ENCODE peak calls at places on chromosomes 6 and 20, in eight cellular contexts. One of them, this sample, is unnamed.

GRCh38 chr6:18414102-18414501 is 27.0 kb downstream of the RNF144B start:
- DNase-seq in activated T-cell treated with anti-CD3 and anti-CD28 coated beads, Interleukin-2, amount 50 U/mL, for 48 hours: no peak
- DNase-seq in right cardiac atrium: no peak
- DNase-seq in M059J: no peak
- DNase-seq in GM13977: no peak
- DNase-seq in transverse colon: no peak
- DNase-seq in stimulated activated naive CD8-positive, alpha-beta T cell treated with anti-CD3 and anti-CD28 coated beads, Interleukin-15, Interleukin-2, amounts not matched to agents 100 U/mL and 50 U/mL, for 24 hours: no peak
- DNase-seq in globus pallidus: no peak
- DNase-seq in this sample: no peak

GRCh38 chr6:168147205-168147738 is 68.3 kb upstream of the FRMD1 start:
- DNase-seq in stimulated activated naive CD8-positive, alpha-beta T cell treated with anti-CD3 and anti-CD28 coated beads, Interleukin-15, Interleukin-2, amounts not matched to agents 100 U/mL and 50 U/mL, for 24 hours: no peak
- DNase-seq in GM13977: peak
- DNase-seq in activated T-cell treated with anti-CD3 and anti-CD28 coated beads, Interleukin-2, amount 50 U/mL, for 48 hours: no peak
- DNase-seq in M059J: no peak
- DNase-seq in globus pallidus: no peak
- DNase-seq in right cardiac atrium: no peak
- DNase-seq in transverse colon: no peak
- DNase-seq in this sample: no peak

GRCh38 chr20:38649275-38649891 is 47.8 kb downstream of the ARHGAP40 start:
- DNase-seq in globus pallidus: peak
- DNase-seq in GM13977: peak
- DNase-seq in activated T-cell treated with anti-CD3 and anti-CD28 coated beads, Interleukin-2, amount 50 U/mL, for 48 hours: no peak
- DNase-seq in M059J: peak
- DNase-seq in right cardiac atrium: no peak
- DNase-seq in transverse colon: no peak
- DNase-seq in stimulated activated naive CD8-positive, alpha-beta T cell treated with anti-CD3 and anti-CD28 coated beads, Interleukin-15, Interleukin-2, amounts not matched to agents 100 U/mL and 50 U/mL, for 24 hours: no peak
- DNase-seq in this sample: no peak

GRCh38 chr6:33453361-33454008 is 891 bp upstream of the ZBTB9 start:
- DNase-seq in GM13977: peak
- DNase-seq in transverse colon: no peak
- DNase-seq in globus pallidus: no peak
- DNase-seq in activated T-cell treated with anti-CD3 and anti-CD28 coated beads, Interleukin-2, amount 50 U/mL, for 48 hours: no peak
- DNase-seq in stimulated activated naive CD8-positive, alpha-beta T cell treated with anti-CD3 and anti-CD28 coated beads, Interleukin-15, Interleukin-2, amounts not matched to agents 100 U/mL and 50 U/mL, for 24 hours: no peak
- DNase-seq in M059J: peak
- DNase-seq in right cardiac atrium: no peak
- DNase-seq in this sample: no peak

GRCh38 chr20:23943304-23943703 is 45.3 kb downstream of the GGTLC1 start:
- DNase-seq in globus pallidus: no peak
- DNase-seq in M059J: no peak
- DNase-seq in GM13977: no peak
- DNase-seq in stimulated activated naive CD8-positive, alpha-beta T cell treated with anti-CD3 and anti-CD28 coated beads, Interleukin-15, Interleukin-2, amounts not matched to agents 100 U/mL and 50 U/mL, for 24 hours: no peak
- DNase-seq in right cardiac atrium: no peak
- DNase-seq in activated T-cell treated with anti-CD3 and anti-CD28 coated beads, Interleukin-2, amount 50 U/mL, for 48 hours: no peak
- DNase-seq in transverse colon: no peak
- DNase-seq in this sample: no peak

GRCh38 chr6:159221486-159222170 is 52.4 kb downstream of the FNDC1 start:
- DNase-seq in right cardiac atrium: no peak
- DNase-seq in globus pallidus: no peak
- DNase-seq in activated T-cell treated with anti-CD3 and anti-CD28 coated beads, Interleukin-2, amount 50 U/mL, for 48 hours: no peak
- DNase-seq in GM13977: no peak
- DNase-seq in transverse colon: no peak
- DNase-seq in stimulated activated naive CD8-positive, alpha-beta T cell treated with anti-CD3 and anti-CD28 coated beads, Interleukin-15, Interleukin-2, amounts not matched to agents 100 U/mL and 50 U/mL, for 24 hours: no peak
- DNase-seq in M059J: no peak
- DNase-seq in this sample: no peak

GRCh38 chr6:37171141-37171969 is 1.4 kb downstream of the PIM1 start:
- DNase-seq in transverse colon: peak
- DNase-seq in stimulated activated naive CD8-positive, alpha-beta T cell treated with anti-CD3 and anti-CD28 coated beads, Interleukin-15, Interleukin-2, amounts not matched to agents 100 U/mL and 50 U/mL, for 24 hours: peak
- DNase-seq in globus pallidus: peak
- DNase-seq in GM13977: no peak
- DNase-seq in activated T-cell treated with anti-CD3 and anti-CD28 coated beads, Interleukin-2, amount 50 U/mL, for 48 hours: peak
- DNase-seq in M059J: peak
- DNase-seq in right cardiac atrium: peak
- DNase-seq in this sample: no peak

GRCh38 chr6:116969211-116969863 is 92.3 kb downstream of the RFX6 start:
- DNase-seq in right cardiac atrium: no peak
- DNase-seq in activated T-cell treated with anti-CD3 and anti-CD28 coated beads, Interleukin-2, amount 50 U/mL, for 48 hours: no peak
- DNase-seq in globus pallidus: peak
- DNase-seq in transverse colon: peak
- DNase-seq in M059J: peak
- DNase-seq in GM13977: peak
- DNase-seq in stimulated activated naive CD8-positive, alpha-beta T cell treated with anti-CD3 and anti-CD28 coated beads, Interleukin-15, Interleukin-2, amounts not matched to agents 100 U/mL and 50 U/mL, for 24 hours: peak
- DNase-seq in this sample: no peak

GRCh38 chr6:25579484-25579883 is 72.5 kb upstream of the SCGN start:
- DNase-seq in stimulated activated naive CD8-positive, alpha-beta T cell treated with anti-CD3 and anti-CD28 coated beads, Interleukin-15, Interleukin-2, amounts not matched to agents 100 U/mL and 50 U/mL, for 24 hours: no peak
- DNase-seq in GM13977: no peak
- DNase-seq in activated T-cell treated with anti-CD3 and anti-CD28 coated beads, Interleukin-2, amount 50 U/mL, for 48 hours: no peak
- DNase-seq in right cardiac atrium: no peak
- DNase-seq in M059J: no peak
- DNase-seq in transverse colon: no peak
- DNase-seq in globus pallidus: no peak
- DNase-seq in this sample: no peak

GRCh38 chr6:36556281-36556680 is 9.0 kb upstream of the STK38 start:
- DNase-seq in GM13977: no peak
- DNase-seq in activated T-cell treated with anti-CD3 and anti-CD28 coated beads, Interleukin-2, amount 50 U/mL, for 48 hours: no peak
- DNase-seq in M059J: no peak
- DNase-seq in stimulated activated naive CD8-positive, alpha-beta T cell treated with anti-CD3 and anti-CD28 coated beads, Interleukin-15, Interleukin-2, amounts not matched to agents 100 U/mL and 50 U/mL, for 24 hours: no peak
- DNase-seq in right cardiac atrium: no peak
- DNase-seq in globus pallidus: no peak
- DNase-seq in transverse colon: no peak
- DNase-seq in this sample: no peak

GRCh38 chr6:105433723-105434122 is 30.8 kb upstream of the PREP start:
- DNase-seq in right cardiac atrium: no peak
- DNase-seq in globus pallidus: no peak
- DNase-seq in GM13977: no peak
- DNase-seq in stimulated activated naive CD8-positive, alpha-beta T cell treated with anti-CD3 and anti-CD28 coated beads, Interleukin-15, Interleukin-2, amounts not matched to agents 100 U/mL and 50 U/mL, for 24 hours: no peak
- DNase-seq in M059J: peak
- DNase-seq in activated T-cell treated with anti-CD3 and anti-CD28 coated beads, Interleukin-2, amount 50 U/mL, for 48 hours: no peak
- DNase-seq in transverse colon: no peak
- DNase-seq in this sample: no peak

GRCh38 chr6:28598757-28599686 is 73.3 kb downstream of the GPX5 start:
- DNase-seq in transverse colon: no peak
- DNase-seq in right cardiac atrium: no peak
- DNase-seq in globus pallidus: no peak
- DNase-seq in GM13977: no peak
- DNase-seq in stimulated activated naive CD8-positive, alpha-beta T cell treated with anti-CD3 and anti-CD28 coated beads, Interleukin-15, Interleukin-2, amounts not matched to agents 100 U/mL and 50 U/mL, for 24 hours: no peak
- DNase-seq in activated T-cell treated with anti-CD3 and anti-CD28 coated beads, Interleukin-2, amount 50 U/mL, for 48 hours: no peak
- DNase-seq in M059J: no peak
- DNase-seq in this sample: no peak

GRCh38 chr20:37007898-37008649 is 56.6 kb upstream of the SAMHD1 start:
- DNase-seq in stimulated activated naive CD8-positive, alpha-beta T cell treated with anti-CD3 and anti-CD28 coated beads, Interleukin-15, Interleukin-2, amounts not matched to agents 100 U/mL and 50 U/mL, for 24 hours: no peak
- DNase-seq in globus pallidus: peak
- DNase-seq in GM13977: peak
- DNase-seq in activated T-cell treated with anti-CD3 and anti-CD28 coated beads, Interleukin-2, amount 50 U/mL, for 48 hours: no peak
- DNase-seq in M059J: peak
- DNase-seq in transverse colon: no peak
- DNase-seq in right cardiac atrium: no peak
- DNase-seq in this sample: no peak